ENCODE peak calls at places on chromosome 12, in five cellular contexts. W is left ventricle myocardium inferior, B is sigmoid colon, P is astrocyte, K is HCT116. R is an unnamed sample. For H3K36me3, the result is how much of the 10 kb centered on the place peaks cover.

GRCh38 chr12:43761535-43761934 is 2.8 kb downstream of the IRAK4 start:
- DNase-seq in W (no peak), B (no peak), P (no peak), K (no peak), R (no peak)

GRCh38 chr12:47277972-47278448 is 198.3 kb upstream of the AMIGO2 start:
- DNase-seq in W (no peak), B (no peak), P (peak), K (peak), R (peak)

GRCh38 chr12:57519758-57520007 is 631 bp downstream of the DDIT3 start:
- DNase-seq in W (no peak), B (no peak), P (no peak), K (no peak), R (no peak)

GRCh38 chr12:52971701-52972329 is 22.9 kb downstream of the KRT18 start:
- DNase-seq in W (no peak), B (no peak), P (peak), K (no peak), R (peak)

GRCh38 chr12:90090929-90091651 is 382.5 kb upstream of the ATP2B1 start:
- DNase-seq in W (no peak), B (no peak), P (peak), K (peak), R (peak)

GRCh38 chr12:105611340-105611739 is 280.8 kb downstream of the C12orf75 start:
- DNase-seq in W (no peak), B (no peak), P (no peak), K (no peak), R (no peak)

GRCh38 chr12:124663771-124664366 is 96.5 kb upstream of the NCOR2 start:
- DNase-seq in W (no peak), B (peak), P (no peak), K (no peak), R (no peak)

GRCh38 chr12:67452119-67452805 is 183.1 kb downstream of the CAND1 start:
- DNase-seq in W (no peak), B (no peak), P (no peak), K (no peak), R (no peak)

GRCh38 chr12:57479376-57480115 is at the start of gene ARHGAP9:
- DNase-seq in W (no peak), B (no peak), P (no peak), K (no peak), R (no peak)

GRCh38 chr12:76180401-76181277 is 96.2 kb upstream of the NAP1L1 start:
- DNase-seq in W (no peak), B (no peak), P (no peak), K (no peak), R (no peak)

GRCh38 chr12:85575115-85576096 is 260.8 kb downstream of the RASSF9 start:
- DNase-seq in W (peak), B (no peak), P (peak), K (peak), R (no peak)

GRCh38 chr12:80441921-80442320 is 2.1 kb upstream of the PTPRQ start:
- DNase-seq in W (no peak), B (no peak), P (peak), K (no peak), R (peak)

GRCh38 chr12:3218150-3218845 is 141.1 kb downstream of the TSPAN9 start:
- DNase-seq in W (peak), B (peak), P (peak), K (no peak), R (no peak)

GRCh38 chr12:117809509-117809908 is 159.3 kb downstream of the KSR2 start:
- DNase-seq in W (no peak), B (no peak), P (no peak), K (no peak), R (no peak)

GRCh38 chr12:75488553-75488952 is 8.0 kb downstream of the GLIPR1 start:
- DNase-seq in W (no peak), B (no peak), P (peak), K (no peak), R (no peak)

GRCh38 chr12:57214398-57214781 is 2.2 kb upstream of the NXPH4 start:
- DNase-seq in W (peak), B (no peak), P (no peak), K (no peak), R (no peak)

GRCh38 chr12:2229661-2230539 is 177.1 kb downstream of the CACNA1C start:
- DNase-seq in W (no peak), B (peak), P (no peak), K (no peak), R (no peak)

GRCh38 chr12:55703288-55703687 is 4.4 kb downstream of the ITGA7 start:
- DNase-seq in W (peak), B (peak), P (no peak), K (no peak), R (no peak)

GRCh38 chr12:43737646-43738045 is 20.9 kb downstream of the PUS7L start:
- DNase-seq in W (no peak), B (no peak), P (peak), K (no peak), R (no peak)

GRCh38 chr12:103716517-103717196 is 124.4 kb downstream of the NT5DC3 start:
- DNase-seq in W (no peak), B (no peak), P (no peak), K (no peak), R (no peak)

GRCh38 chr12:65602579-65603295 is 221.5 kb upstream of the HMGA2 start:
- DNase-seq in W (peak), B (peak), P (peak), K (peak), R (no peak)

GRCh38 chr12:52416788-52417187 is 10.7 kb upstream of the KRT82 start:
- DNase-seq in W (no peak), B (no peak), P (no peak), K (no peak), R (no peak)

GRCh38 chr12:77166711-77167110 is 101.3 kb upstream of the E2F7 start:
- DNase-seq in W (no peak), B (no peak), P (peak), K (no peak), R (no peak)

GRCh38 chr12:53676715-53677611 is 1.1 kb upstream of the ATP5MC2 start:
- DNase-seq in W (peak), B (peak), P (no peak), K (no peak), R (no peak)

GRCh38 chr12:45234134-45234865 is 18.4 kb downstream of the ANO6 start:
- DNase-seq in W (no peak), B (peak), P (peak), K (peak), R (peak)

GRCh38 chr12:104376650-104377506 is 73.3 kb downstream of the EID3 start:
- DNase-seq in W (no peak), B (no peak), P (peak), K (no peak), R (no peak)

GRCh38 chr12:43776498-43776897 is 17.7 kb downstream of the IRAK4 start:
- DNase-seq in W (no peak), B (no peak), P (no peak), K (peak), R (no peak)

GRCh38 chr12:69388371-69388770 is 28.8 kb downstream of the YEATS4 start:
- DNase-seq in W (no peak), B (no peak), P (peak), K (peak), R (peak)

GRCh38 chr12:43957732-43958131 is 121.9 kb downstream of the TMEM117 start:
- DNase-seq in W (no peak), B (no peak), P (peak), K (peak), R (no peak)

GRCh38 chr12:117768860-117769259 is 199.9 kb downstream of the KSR2 start:
- DNase-seq in W (no peak), B (no peak), P (no peak), K (no peak), R (no peak)

GRCh38 chr12:57868870-57869609 is 22.5 kb upstream of the CTDSP2 start:
- DNase-seq in W (no peak), B (peak), P (no peak), K (no peak), R (no peak)

GRCh38 chr12:80045594-80045993 is 53.7 kb upstream of the OTOGL start:
- DNase-seq in W (no peak), B (no peak), P (peak), K (no peak), R (peak)

GRCh38 chr12:127178039-127178438 is 1088.9 kb upstream of the TMEM132C start:
- DNase-seq in W (no peak), B (no peak), P (no peak), K (no peak), R (no peak)

GRCh38 chr12:115763982-115764621 is 513.4 kb downstream of the MED13L start:
- DNase-seq in W (no peak), B (no peak), P (no peak), K (no peak), R (no peak)

GRCh38 chr12:58803893-58804292 is 116.4 kb downstream of the LRIG3 start:
- DNase-seq in W (no peak), B (no peak), P (peak), K (no peak), R (peak)

GRCh38 chr12:60210756-60211155 is 614.9 kb downstream of the SLC16A7 start:
- DNase-seq in W (no peak), B (no peak), P (no peak), K (no peak), R (no peak)

GRCh38 chr12:51922762-51923505 is 15.6 kb downstream of the ACVRL1 start:
- DNase-seq in W (no peak), B (peak), P (peak), K (no peak), R (peak)

GRCh38 chr12:3389911-3390310 is 101.1 kb upstream of the PRMT8 start:
- DNase-seq in W (no peak), B (no peak), P (no peak), K (no peak), R (no peak)

GRCh38 chr12:124811633-124812032 is 52.0 kb downstream of the SCARB1 start:
- DNase-seq in W (no peak), B (no peak), P (no peak), K (no peak), R (no peak)

DNA sequence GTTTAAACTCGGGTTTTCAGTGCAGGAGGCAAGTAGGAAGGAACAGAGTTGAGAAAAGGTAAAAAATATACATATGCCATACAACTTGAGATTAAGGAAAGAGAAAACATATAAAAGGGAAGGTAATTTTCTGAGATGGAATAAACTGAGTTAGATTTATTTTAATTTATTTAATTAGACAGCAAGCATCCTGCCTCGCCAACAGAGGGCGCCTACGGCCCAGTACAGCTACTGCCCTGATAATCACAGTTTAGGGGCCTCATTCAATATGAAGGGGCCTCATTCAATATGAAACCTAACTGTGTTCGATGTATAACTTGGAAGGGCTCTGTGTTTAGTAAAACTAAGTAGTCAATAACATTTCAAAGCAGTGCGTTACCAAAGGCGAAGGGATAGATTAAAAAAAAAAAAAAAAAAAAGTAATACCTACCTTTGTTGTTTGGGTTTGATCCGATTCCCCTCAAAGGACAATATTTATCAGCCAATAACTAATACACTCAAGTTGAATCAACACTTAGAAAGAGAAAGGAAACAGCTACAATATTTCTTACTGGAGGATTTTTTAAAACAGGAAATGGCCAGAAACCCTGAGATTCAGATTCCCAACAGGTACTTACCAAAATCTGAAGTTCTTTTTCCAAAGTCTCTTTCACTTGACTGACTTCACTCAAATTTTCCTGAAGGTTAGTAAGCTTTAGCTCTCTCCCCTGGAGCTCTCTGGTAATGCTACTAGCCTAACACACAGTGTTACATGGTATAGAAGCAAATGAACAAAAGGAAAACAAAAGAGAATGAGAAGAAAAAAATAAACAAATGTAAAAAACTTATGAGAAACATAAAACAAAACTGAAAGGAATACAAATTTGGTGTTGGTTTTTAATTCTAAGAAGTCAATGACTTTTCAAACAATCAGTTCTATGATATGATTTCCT is 70.0 kb upstream of the VPS33A start:
- DNase-seq in W (no peak), B (no peak), P (no peak), K (peak), R (no peak)
- TF ChIP-seq CTCF in W (peak), B (peak), P (peak), K (peak), R (peak)

GRCh38 chr12:113797535-113797868 is 168.6 kb downstream of the RBM19 start:
- DNase-seq in W (no peak), B (no peak), P (no peak), K (no peak), R (no peak)
- H3K4me3 ChIP-seq in W (no peak), B (no peak), P (no peak), K (no peak), R (no peak)

DNA sequence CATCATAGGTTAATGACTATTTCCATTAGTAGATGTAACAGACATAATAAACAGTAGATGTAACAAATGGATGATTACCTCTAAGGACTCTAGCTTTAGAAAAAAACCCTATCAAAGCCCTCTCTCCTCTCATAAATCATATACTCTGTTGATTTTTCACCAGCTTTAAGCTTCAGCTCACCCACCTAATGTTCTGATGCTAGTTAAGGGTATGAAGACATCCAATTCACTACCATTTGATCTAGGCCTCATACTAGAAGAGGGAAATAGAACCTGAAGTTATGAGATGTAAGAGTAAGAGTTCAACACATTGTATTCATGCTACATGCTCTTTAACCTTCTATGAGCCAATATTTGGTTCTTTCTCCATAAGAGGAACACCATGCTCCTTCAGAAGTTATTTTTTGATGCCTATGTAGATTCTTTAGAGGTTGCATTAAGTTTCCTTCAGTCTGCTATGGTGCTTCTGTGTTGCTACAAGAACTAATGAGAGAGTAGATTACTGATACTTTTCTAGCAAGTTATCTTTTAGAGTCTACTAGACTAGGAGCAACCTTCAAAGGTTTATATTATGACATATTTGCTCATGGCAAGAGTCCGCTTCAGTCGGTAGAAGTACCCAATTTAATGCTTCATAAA is 16.0 kb downstream of the A2M start:
- DNase-seq in W (no peak), B (no peak), P (no peak), K (no peak), R (no peak)
- H3K36me3 ChIP-seq in W (half or more), B (under half), P (under half), K (under half), R (under half)

DNA sequence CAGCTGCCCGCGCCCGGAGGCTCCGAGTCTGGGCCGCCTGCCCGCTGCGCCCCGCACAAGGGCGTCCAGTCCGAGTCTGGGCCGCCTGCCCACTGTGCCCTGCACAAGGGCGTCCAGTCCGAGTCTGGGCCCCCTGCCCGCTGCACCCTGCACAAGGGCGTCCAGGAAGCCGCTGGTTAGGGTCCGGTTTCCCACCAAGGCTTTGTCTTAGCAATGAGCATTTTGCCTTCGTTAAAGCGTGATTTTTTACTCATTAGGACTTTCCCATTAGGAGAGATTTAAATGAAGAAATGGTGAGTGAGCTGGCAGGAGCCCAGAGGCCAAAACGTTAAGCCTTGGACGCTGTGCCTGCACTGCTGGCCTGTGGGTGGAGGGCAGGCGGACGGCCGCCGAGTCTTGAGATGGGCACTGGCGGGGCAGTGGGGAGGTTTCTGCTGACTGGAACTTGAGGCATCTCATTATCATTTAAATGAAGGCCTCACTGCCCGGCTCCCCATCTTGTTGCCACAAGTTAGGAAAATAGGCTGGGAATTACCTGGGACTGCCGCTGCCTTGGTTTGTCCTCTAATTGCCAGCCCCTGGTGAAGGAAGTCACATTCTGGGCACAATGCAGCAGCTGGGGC is 36.0 kb downstream of the FBRSL1 start:
- DNase-seq in W (no peak), B (no peak), P (no peak), K (no peak), R (no peak)
- TF ChIP-seq CTCF in W (no peak), B (no peak), P (no peak), K (no peak), R (no peak)

DNA sequence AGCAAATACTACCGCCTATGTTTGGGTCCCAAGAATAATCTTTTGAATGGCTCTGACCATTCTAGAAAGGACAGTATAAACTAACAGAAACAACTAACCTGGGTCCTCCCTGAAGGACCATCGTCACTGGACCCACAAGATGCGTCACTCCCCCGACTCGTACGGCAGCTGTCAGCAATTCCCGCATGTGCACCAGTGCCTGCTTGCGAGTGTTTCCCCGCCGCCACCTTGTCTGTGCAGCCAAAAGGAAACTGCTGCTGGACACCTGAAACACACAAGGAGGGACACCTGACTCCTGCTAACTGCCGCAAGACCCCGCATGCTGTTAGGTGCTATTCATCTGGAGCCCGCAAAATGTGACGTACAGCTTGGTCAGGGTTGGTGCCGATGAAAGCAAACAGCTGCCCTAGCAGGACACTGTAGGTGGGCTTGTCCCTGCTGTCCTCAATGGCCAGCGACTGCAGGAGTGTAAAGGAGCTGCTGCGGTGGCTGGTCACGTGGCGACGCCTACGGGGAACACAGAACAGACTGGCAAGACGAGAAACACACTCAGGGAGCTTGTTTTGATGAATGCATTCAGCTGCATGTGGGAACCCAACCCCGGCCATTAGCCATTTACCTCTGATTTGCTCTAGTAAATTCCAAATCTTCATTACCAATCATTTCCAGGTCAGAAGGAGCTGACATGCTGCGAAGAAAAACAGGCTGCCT is 118.0 kb downstream of the TRAFD1 start:
- DNase-seq in W (no peak), B (no peak), P (no peak), K (no peak), R (no peak)
- H3K4me3 ChIP-seq in W (no peak), B (no peak), P (no peak), K (no peak), R (no peak)

GRCh38 chr12:98724384-98725155 is 79.5 kb downstream of the APAF1 start:
- DNase-seq in W (no peak), B (no peak), P (peak), K (no peak), R (no peak)
- H3K36me3 ChIP-seq in W (half or more), B (under half), P (under half), K (under half), R (under half)

GRCh38 chr12:95217377-95218163 is at the start of the genes FGD6 and VEZT:
- DNase-seq in W (peak), B (peak), P (peak), K (peak), R (peak)
- TF ChIP-seq CTCF in W (peak), B (peak), P (peak), K (peak), R (peak)

GRCh38 chr12:119957135-119957534 is 31.9 kb upstream of the BICDL1 start:
- DNase-seq in W (no peak), B (no peak), P (no peak), K (no peak), R (no peak)
- H3K4me3 ChIP-seq in W (no peak), B (no peak), P (no peak), K (no peak), R (no peak)